ENCODE peak calls at places on chromosomes 13 and 19, in six cellular contexts. F is left ventricle myocardium superior, S is GM04503, P is HFFc6, K is nephron progenitor cell, M is neural crest cell. I is an unnamed sample.

GRCh38 chr13:107854880-107855279 is 360.5 kb downstream of the LIG4 start:
- DNase-seq in F (no peak), S (no peak), P (no peak), K (no peak), M (no peak), I (no peak)

GRCh38 chr19:32268381-32268780 is 77.0 kb upstream of the ZNF507 start:
- DNase-seq in F (no peak), S (no peak), P (no peak), K (no peak), M (no peak), I (no peak)

GRCh38 chr13:25148005-25148798 is 23.9 kb downstream of the AMER2 start:
- DNase-seq in F (no peak), S (no peak), P (no peak), K (no peak), M (no peak), I (no peak)

GRCh38 chr13:111899714-111900389 is 167.1 kb upstream of the SOX1 start:
- DNase-seq in F (no peak), S (no peak), P (no peak), K (no peak), M (no peak), I (no peak)

GRCh38 chr19:246551-246950 is 44.7 kb downstream of the PLPP2 start:
- DNase-seq in F (no peak), S (no peak), P (no peak), K (no peak), M (no peak), I (no peak)

GRCh38 chr13:113412440-113412839 is 40.8 kb downstream of the ADPRHL1 start:
- DNase-seq in F (no peak), S (no peak), P (no peak), K (no peak), M (no peak), I (no peak)

GRCh38 chr13:110713981-110714797 is 689 bp downstream of the ING1 start:
- DNase-seq in F (peak; percentile 65), S (no peak), P (peak; percentile 57), K (peak; percentile 58), M (peak; percentile 43), I (no peak)

GRCh38 chr13:54394908-54395307 is 1366.3 kb downstream of the OLFM4 start:
- DNase-seq in F (no peak), S (no peak), P (no peak), K (no peak), M (no peak), I (no peak)

GRCh38 chr13:68304287-68304893 is 1074.3 kb upstream of the PCDH9 start:
- DNase-seq in F (no peak), S (no peak), P (no peak), K (no peak), M (no peak), I (no peak)

GRCh38 chr19:5953034-5953589 is 24.8 kb downstream of the RANBP3 start:
- DNase-seq in F (no peak), S (no peak), P (no peak), K (no peak), M (no peak), I (no peak)